ENCODE peak calls at places on chromosomes 1 and 21, in seven cellular contexts. One of them, this sample, is unnamed.

GRCh38 chr21:39014751-39015150 is 168.5 kb downstream of the PSMG1 start:
- DNase-seq in BE2C: no peak
- DNase-seq in HFF-Myc: peak
- DNase-seq in uterus: no peak
- DNase-seq in kidney: no peak
- DNase-seq in tibial nerve: no peak
- DNase-seq in cardiac fibroblast: peak
- DNase-seq in this sample: peak

GRCh38 chr21:42143111-42143510 is 72.0 kb downstream of the UMODL1 start:
- DNase-seq in tibial nerve: no peak
- DNase-seq in HFF-Myc: no peak
- DNase-seq in cardiac fibroblast: no peak
- DNase-seq in kidney: peak
- DNase-seq in BE2C: no peak
- DNase-seq in uterus: no peak
- DNase-seq in this sample: no peak

GRCh38 chr1:44660176-44660575 is 14.1 kb downstream of the TMEM53 start:
- DNase-seq in BE2C: peak
- DNase-seq in kidney: peak
- DNase-seq in HFF-Myc: no peak
- DNase-seq in tibial nerve: no peak
- DNase-seq in cardiac fibroblast: peak
- DNase-seq in uterus: no peak
- DNase-seq in this sample: no peak

GRCh38 chr1:60874703-60875102 is 207.7 kb upstream of the NFIA start:
- DNase-seq in BE2C: no peak
- DNase-seq in tibial nerve: no peak
- DNase-seq in kidney: no peak
- DNase-seq in uterus: no peak
- DNase-seq in cardiac fibroblast: peak
- DNase-seq in HFF-Myc: peak
- DNase-seq in this sample: peak

GRCh38 chr21:43602277-43603229 is 56.7 kb downstream of the HSF2BP start:
- DNase-seq in BE2C: no peak
- DNase-seq in tibial nerve: no peak
- DNase-seq in kidney: no peak
- DNase-seq in uterus: no peak
- DNase-seq in cardiac fibroblast: no peak
- DNase-seq in HFF-Myc: no peak
- DNase-seq in this sample: no peak

GRCh38 chr1:61184035-61184713 is 101.8 kb downstream of the NFIA start:
- DNase-seq in uterus: peak
- DNase-seq in cardiac fibroblast: peak
- DNase-seq in tibial nerve: peak
- DNase-seq in kidney: peak
- DNase-seq in BE2C: peak
- DNase-seq in HFF-Myc: peak
- DNase-seq in this sample: peak

GRCh38 chr1:24567792-24568388 is 12.0 kb downstream of the NCMAP start:
- DNase-seq in BE2C: no peak
- DNase-seq in tibial nerve: no peak
- DNase-seq in uterus: no peak
- DNase-seq in cardiac fibroblast: no peak
- DNase-seq in kidney: peak
- DNase-seq in HFF-Myc: no peak
- DNase-seq in this sample: no peak

GRCh38 chr1:212752256-212752933 is 39.2 kb downstream of the NSL1 start:
- DNase-seq in uterus: no peak
- DNase-seq in HFF-Myc: no peak
- DNase-seq in cardiac fibroblast: peak
- DNase-seq in BE2C: no peak
- DNase-seq in kidney: no peak
- DNase-seq in tibial nerve: no peak
- DNase-seq in this sample: peak

GRCh38 chr1:195948123-195948895 is 659.9 kb downstream of the KCNT2 start:
- DNase-seq in uterus: no peak
- DNase-seq in kidney: peak
- DNase-seq in HFF-Myc: no peak
- DNase-seq in BE2C: no peak
- DNase-seq in cardiac fibroblast: no peak
- DNase-seq in tibial nerve: no peak
- DNase-seq in this sample: no peak

GRCh38 chr1:59018860-59019259 is 235.0 kb upstream of the JUN start:
- DNase-seq in kidney: no peak
- DNase-seq in BE2C: peak
- DNase-seq in HFF-Myc: no peak
- DNase-seq in cardiac fibroblast: no peak
- DNase-seq in tibial nerve: no peak
- DNase-seq in uterus: no peak
- DNase-seq in this sample: no peak

GRCh38 chr1:147757015-147757990 is 3.1 kb downstream of the GJA5 start:
- DNase-seq in BE2C: no peak
- DNase-seq in kidney: no peak
- DNase-seq in uterus: no peak
- DNase-seq in tibial nerve: no peak
- DNase-seq in cardiac fibroblast: peak
- DNase-seq in HFF-Myc: no peak
- DNase-seq in this sample: no peak

GRCh38 chr21:15557925-15558324 is 171.9 kb upstream of the USP25 start:
- DNase-seq in BE2C: peak
- DNase-seq in uterus: no peak
- DNase-seq in cardiac fibroblast: no peak
- DNase-seq in HFF-Myc: no peak
- DNase-seq in kidney: no peak
- DNase-seq in tibial nerve: no peak
- DNase-seq in this sample: no peak

DNA sequence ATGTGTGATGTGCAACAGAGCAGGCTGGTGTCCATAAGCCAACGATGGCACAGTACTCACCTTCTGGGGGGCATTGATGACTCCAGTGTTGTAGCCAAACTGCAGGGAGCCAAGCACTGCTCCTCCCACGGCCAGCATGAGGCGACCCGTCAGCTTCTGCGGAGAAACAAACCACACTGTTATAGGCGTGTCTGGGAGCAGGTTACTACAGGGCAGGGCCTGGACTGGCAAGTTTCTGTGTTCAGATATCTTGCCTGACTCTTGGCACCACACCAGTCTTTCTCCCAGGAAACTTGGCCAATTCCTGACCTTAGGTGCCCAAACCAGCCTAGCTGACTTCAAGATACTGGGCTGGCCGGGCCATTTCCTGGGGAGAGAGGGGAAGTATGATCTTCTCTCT is 15.5 kb downstream of the SLC2A1 start:
- DNase-seq in kidney: peak
- DNase-seq in HFF-Myc: no peak
- DNase-seq in uterus: no peak
- DNase-seq in tibial nerve: no peak
- DNase-seq in BE2C: no peak
- DNase-seq in cardiac fibroblast: peak
- DNase-seq in this sample: peak
- H3K4me3 ChIP-seq in kidney: no peak
- H3K4me3 ChIP-seq in HFF-Myc: no peak
- H3K4me3 ChIP-seq in uterus: no peak
- H3K4me3 ChIP-seq in tibial nerve: no peak
- H3K4me3 ChIP-seq in BE2C: no peak
- H3K4me3 ChIP-seq in cardiac fibroblast: no peak
- H3K4me3 ChIP-seq in this sample: no peak

DNA sequence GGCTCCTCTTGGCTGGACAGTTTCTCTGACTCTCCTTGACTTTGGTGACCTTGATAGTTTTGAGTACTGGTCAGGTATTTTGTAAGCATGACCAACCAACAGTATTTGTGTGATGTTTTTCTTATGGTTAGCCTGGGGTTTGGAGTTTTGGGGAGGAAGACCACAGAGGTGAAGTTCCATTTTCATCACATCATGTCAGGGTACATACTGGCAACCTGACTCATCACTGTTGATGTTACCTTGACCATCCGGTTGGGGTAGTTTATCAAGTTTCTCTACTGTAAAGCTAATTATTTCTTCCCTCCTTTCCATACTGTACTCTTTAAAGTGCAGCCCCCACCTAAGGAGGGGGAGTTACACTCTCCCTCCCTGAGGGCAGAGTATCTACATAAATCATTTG is 13.4 kb downstream of the OSCP1 start:
- DNase-seq in BE2C: no peak
- DNase-seq in cardiac fibroblast: no peak
- DNase-seq in kidney: no peak
- DNase-seq in tibial nerve: no peak
- DNase-seq in HFF-Myc: no peak
- DNase-seq in uterus: no peak
- DNase-seq in this sample: peak
- TF ChIP-seq CTCF in BE2C: no peak
- TF ChIP-seq CTCF in cardiac fibroblast: no peak
- TF ChIP-seq CTCF in kidney: no peak
- TF ChIP-seq CTCF in tibial nerve: no peak
- TF ChIP-seq CTCF in HFF-Myc: no peak
- TF ChIP-seq CTCF in uterus: no peak
- TF ChIP-seq CTCF in this sample: no peak

GRCh38 chr1:43285269-43285986 is at the start of gene C1orf210:
- DNase-seq in kidney: peak
- DNase-seq in uterus: no peak
- DNase-seq in BE2C: no peak
- DNase-seq in HFF-Myc: no peak
- DNase-seq in tibial nerve: no peak
- DNase-seq in cardiac fibroblast: no peak
- DNase-seq in this sample: no peak
- H3K4me3 ChIP-seq in kidney: peak
- H3K4me3 ChIP-seq in uterus: no peak
- H3K4me3 ChIP-seq in BE2C: no peak
- H3K4me3 ChIP-seq in HFF-Myc: no peak
- H3K4me3 ChIP-seq in tibial nerve: peak
- H3K4me3 ChIP-seq in cardiac fibroblast: no peak
- H3K4me3 ChIP-seq in this sample: no peak

GRCh38 chr1:153428790-153429189 is 12.5 kb downstream of the S100A7A start:
- DNase-seq in tibial nerve: no peak
- DNase-seq in BE2C: no peak
- DNase-seq in cardiac fibroblast: no peak
- DNase-seq in HFF-Myc: no peak
- DNase-seq in kidney: no peak
- DNase-seq in uterus: no peak
- DNase-seq in this sample: no peak
- TF ChIP-seq CTCF in tibial nerve: no peak
- TF ChIP-seq CTCF in BE2C: no peak
- TF ChIP-seq CTCF in cardiac fibroblast: no peak
- TF ChIP-seq CTCF in HFF-Myc: peak
- TF ChIP-seq CTCF in kidney: no peak
- TF ChIP-seq CTCF in uterus: no peak
- TF ChIP-seq CTCF in this sample: no peak

DNA sequence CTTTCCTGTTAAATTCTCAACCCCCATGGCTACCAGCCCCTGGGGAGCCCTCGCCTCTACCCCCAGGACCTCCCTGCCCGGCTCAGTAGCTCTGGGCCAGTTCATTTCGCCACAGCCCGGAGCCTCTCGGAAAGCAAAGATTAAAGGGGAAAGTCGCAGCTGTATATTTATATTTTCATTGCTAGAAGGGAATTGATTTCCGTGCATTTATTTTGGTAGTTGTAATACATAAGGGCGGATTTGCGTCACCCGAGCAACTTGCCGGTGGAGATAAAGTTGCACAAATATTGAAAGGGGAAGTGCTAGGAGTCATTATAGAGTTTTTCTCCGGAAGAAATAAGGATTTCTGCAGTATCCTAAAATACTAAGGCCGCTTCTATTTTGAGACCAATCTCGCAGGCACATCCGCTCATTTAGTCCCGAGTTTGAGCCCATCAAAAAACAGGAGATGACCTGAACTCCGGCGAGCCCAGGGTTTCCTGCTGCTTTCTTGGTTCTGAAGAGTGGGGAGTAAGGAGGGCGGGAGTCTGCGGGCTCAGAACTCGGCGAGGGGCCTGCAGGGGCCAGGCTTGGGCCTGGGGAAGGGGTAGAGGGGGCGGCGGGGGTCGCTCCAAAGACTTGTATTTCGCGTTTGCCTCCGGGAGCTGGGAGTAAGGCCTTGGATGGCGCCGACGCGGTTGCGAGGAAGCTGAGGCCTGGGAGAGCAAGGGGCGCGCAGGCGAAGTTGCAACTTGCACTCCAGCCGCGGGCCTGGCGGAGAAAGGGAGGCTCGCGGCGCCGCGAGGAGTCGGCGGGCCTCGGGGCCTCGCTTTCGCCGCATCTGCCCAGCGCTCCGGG is 2.5 kb upstream of the HLX start:
- DNase-seq in tibial nerve: no peak
- DNase-seq in HFF-Myc: no peak
- DNase-seq in BE2C: no peak
- DNase-seq in kidney: peak
- DNase-seq in cardiac fibroblast: peak
- DNase-seq in uterus: no peak
- DNase-seq in this sample: no peak
- H3K4me3 ChIP-seq in tibial nerve: peak
- H3K4me3 ChIP-seq in HFF-Myc: no peak
- H3K4me3 ChIP-seq in BE2C: no peak
- H3K4me3 ChIP-seq in kidney: no peak
- H3K4me3 ChIP-seq in cardiac fibroblast: no peak
- H3K4me3 ChIP-seq in uterus: no peak
- H3K4me3 ChIP-seq in this sample: peak

GRCh38 chr1:175744833-175745232 is 1.4 kb upstream of the TNR start:
- DNase-seq in tibial nerve: no peak
- DNase-seq in HFF-Myc: no peak
- DNase-seq in BE2C: no peak
- DNase-seq in uterus: no peak
- DNase-seq in kidney: no peak
- DNase-seq in cardiac fibroblast: no peak
- DNase-seq in this sample: no peak
- TF ChIP-seq CTCF in tibial nerve: no peak
- TF ChIP-seq CTCF in HFF-Myc: no peak
- TF ChIP-seq CTCF in BE2C: peak
- TF ChIP-seq CTCF in uterus: no peak
- TF ChIP-seq CTCF in kidney: no peak
- TF ChIP-seq CTCF in cardiac fibroblast: no peak
- TF ChIP-seq CTCF in this sample: peak

GRCh38 chr1:206513312-206514111 is 6.2 kb downstream of the RASSF5 start:
- DNase-seq in tibial nerve: peak
- DNase-seq in kidney: peak
- DNase-seq in cardiac fibroblast: peak
- DNase-seq in uterus: peak
- DNase-seq in BE2C: no peak
- DNase-seq in HFF-Myc: peak
- DNase-seq in this sample: peak

GRCh38 chr1:206510371-206510770 is 3.0 kb downstream of the RASSF5 start:
- DNase-seq in uterus: no peak
- DNase-seq in cardiac fibroblast: no peak
- DNase-seq in kidney: no peak
- DNase-seq in tibial nerve: no peak
- DNase-seq in HFF-Myc: no peak
- DNase-seq in BE2C: no peak
- DNase-seq in this sample: no peak

GRCh38 chr1:206512521-206513180 is 5.3 kb downstream of the RASSF5 start:
- DNase-seq in BE2C: no peak
- DNase-seq in uterus: no peak
- DNase-seq in kidney: no peak
- DNase-seq in HFF-Myc: no peak
- DNase-seq in cardiac fibroblast: no peak
- DNase-seq in tibial nerve: peak
- DNase-seq in this sample: no peak

GRCh38 chr1:206509612-206510257 is 2.4 kb downstream of the RASSF5 start:
- DNase-seq in uterus: no peak
- DNase-seq in kidney: no peak
- DNase-seq in HFF-Myc: no peak
- DNase-seq in tibial nerve: no peak
- DNase-seq in cardiac fibroblast: no peak
- DNase-seq in BE2C: no peak
- DNase-seq in this sample: no peak

GRCh38 chr1:206511362-206512064 is 4.2 kb downstream of the RASSF5 start:
- DNase-seq in cardiac fibroblast: no peak
- DNase-seq in tibial nerve: peak
- DNase-seq in HFF-Myc: no peak
- DNase-seq in uterus: no peak
- DNase-seq in kidney: no peak
- DNase-seq in BE2C: no peak
- DNase-seq in this sample: no peak
- H3K4me3 ChIP-seq in cardiac fibroblast: no peak
- H3K4me3 ChIP-seq in tibial nerve: no peak
- H3K4me3 ChIP-seq in HFF-Myc: no peak
- H3K4me3 ChIP-seq in uterus: no peak
- H3K4me3 ChIP-seq in kidney: no peak
- H3K4me3 ChIP-seq in BE2C: no peak
- H3K4me3 ChIP-seq in this sample: no peak